ENCODE peak calls at places on chromosomes 12 and 14, in eight cellular contexts. X is skeletal muscle cell, Z is psoas muscle, D is LoVo, S is uterus, Q is ecto neural progenitor cell, A is choroid plexus epithelial cell, K is NCI-H1417. E is an unnamed sample.

GRCh38 chr14:76961631-76962302 is 66.7 kb downstream of the IRF2BPL start:
- DNase-seq in X (peak; percentile 89), Z (peak; percentile 85), D (peak; percentile 82), S (peak; percentile 84), Q (peak; percentile 81), A (peak; percentile 99), K (peak; percentile 66), E (peak; percentile 90)

GRCh38 chr12:93699271-93700141 is 22.3 kb downstream of the CRADD start:
- DNase-seq in X (peak; percentile 61), Z (no peak), D (no peak), S (no peak), Q (no peak), A (peak; percentile 79), K (peak; percentile 97), E (no peak)

GRCh38 chr12:11242656-11243055 is 26.9 kb downstream of the PRB3 start:
- DNase-seq in X (no peak), Z (no peak), D (no peak), S (no peak), Q (no peak), A (no peak), K (no peak), E (no peak)

GRCh38 chr12:54358620-54358944 is 5.7 kb downstream of the GPR84 start:
- DNase-seq in X (no peak), Z (no peak), D (no peak), S (no peak), Q (no peak), A (no peak), K (no peak), E (no peak)

GRCh38 chr14:68649461-68650189 is 143.2 kb downstream of the ZFP36L1 start:
- DNase-seq in X (no peak), Z (no peak), D (no peak), S (no peak), Q (peak; percentile 20), A (no peak), K (no peak), E (no peak)

GRCh38 chr12:66269757-66270383 is 32.4 kb upstream of the HELB start:
- DNase-seq in X (no peak), Z (no peak), D (peak; percentile 57), S (no peak), Q (peak; percentile 54), A (peak; percentile 77), K (no peak), E (no peak)

GRCh38 chr14:31560759-31561154 is 447 bp upstream of the NUBPL start:
- DNase-seq in X (no peak), Z (no peak), D (peak; percentile 5), S (no peak), Q (no peak), A (peak; percentile 33), K (no peak), E (no peak)

GRCh38 chr14:104298458-104298857 is 160.1 kb downstream of the KIF26A start:
- DNase-seq in X (no peak), Z (no peak), D (no peak), S (no peak), Q (no peak), A (no peak), K (no peak), E (peak; percentile 37)

GRCh38 chr12:100393202-100393601 is 36.3 kb downstream of the SLC17A8 start:
- DNase-seq in X (no peak), Z (no peak), D (no peak), S (no peak), Q (no peak), A (no peak), K (no peak), E (no peak)

E was measured in Right ventricle myocardium inferior.